ENCODE peak calls at places on chromosomes 2 and 18, in eight cellular contexts. N is heart left ventricle; X is BE2C; K is left ventricle myocardium inferior; O is CD8-positive, alpha-beta memory T cell; E is ascending aorta; B is right cardiac atrium; A is GM12878. Q is an unnamed sample.

GRCh38 chr2:125745514-125745913 is 910.4 kb upstream of the GYPC start:
- DNase-seq in N (no peak), X (peak; percentile 16), K (no peak), O (no peak), E (no peak), B (no peak), A (peak; percentile 11), Q (no peak)

GRCh38 chr2:42138163-42139016 is 30.8 kb upstream of the EML4 start:
- DNase-seq in N (peak; percentile 69), X (no peak), K (no peak), O (no peak), E (peak; percentile 73), B (no peak), A (no peak), Q (no peak)

GRCh38 chr2:75587954-75588587 is 27.3 kb upstream of the EVA1A start:
- DNase-seq in N (no peak), X (no peak), K (no peak), O (no peak), E (no peak), B (no peak), A (no peak), Q (no peak)

GRCh38 chr2:39216495-39217191 is 27.1 kb downstream of the CDKL4 start:
- DNase-seq in N (no peak), X (no peak), K (no peak), O (peak; percentile 56), E (no peak), B (peak; percentile 64), A (no peak), Q (no peak)

GRCh38 chr2:203718087-203718486 is 11.6 kb downstream of the CD28 start:
- DNase-seq in N (peak; percentile 10), X (no peak), K (no peak), O (peak; percentile 49), E (no peak), B (peak; percentile 64), A (peak; percentile 36), Q (no peak)

GRCh38 chr2:157339965-157340655 is 14.5 kb upstream of the ERMN start:
- DNase-seq in N (no peak), X (no peak), K (no peak), O (no peak), E (no peak), B (no peak), A (no peak), Q (no peak)

GRCh38 chr2:1556286-1556685 is 143.0 kb downstream of the TPO start:
- DNase-seq in N (no peak), X (no peak), K (no peak), O (no peak), E (no peak), B (no peak), A (no peak), Q (no peak)

GRCh38 chr2:10691521-10691920 is 1.7 kb upstream of the NOL10 start:
- DNase-seq in N (no peak), X (no peak), K (no peak), O (no peak), E (no peak), B (no peak), A (no peak), Q (no peak)

GRCh38 chr2:161136696-161137324 is 23.4 kb upstream of the TANK start:
- DNase-seq in N (peak; percentile 15), X (no peak), K (no peak), O (peak; percentile 45), E (no peak), B (no peak), A (peak; percentile 87), Q (no peak)

GRCh38 chr2:179422037-179422643 is 157.5 kb upstream of the SESTD1 start:
- DNase-seq in N (peak; percentile 49), X (peak; percentile 40), K (peak; percentile 61), O (no peak), E (peak; percentile 81), B (peak; percentile 90), A (no peak), Q (peak; percentile 11)

GRCh38 chr2:25983735-25984134 is 1.4 kb upstream of the KIF3C start:
- DNase-seq in N (no peak), X (no peak), K (no peak), O (no peak), E (no peak), B (no peak), A (no peak), Q (no peak)

GRCh38 chr2:159614534-159615186 is 1.7 kb downstream of the BAZ2B start:
- DNase-seq in N (no peak), X (no peak), K (no peak), O (no peak), E (no peak), B (no peak), A (no peak), Q (no peak)

GRCh38 chr2:212271583-212271982 is 267.0 kb downstream of the ERBB4 start:
- DNase-seq in N (no peak), X (no peak), K (no peak), O (no peak), E (no peak), B (no peak), A (no peak), Q (no peak)

GRCh38 chr2:51027442-51027841 is 4.5 kb downstream of the NRXN1 start:
- DNase-seq in N (no peak), X (no peak), K (no peak), O (no peak), E (no peak), B (peak; percentile 18), A (no peak), Q (no peak)

GRCh38 chr18:68177807-68178702 is 536.9 kb downstream of the TMX3 start:
- DNase-seq in N (no peak), X (no peak), K (no peak), O (no peak), E (no peak), B (no peak), A (no peak), Q (no peak)

GRCh38 chr2:205115516-205115915 is 566.8 kb upstream of the NRP2 start:
- DNase-seq in N (no peak), X (no peak), K (no peak), O (no peak), E (no peak), B (no peak), A (no peak), Q (no peak)

GRCh38 chr18:48900469-48900868 is 50.3 kb downstream of the SMAD7 start:
- DNase-seq in N (no peak), X (no peak), K (no peak), O (no peak), E (no peak), B (no peak), A (no peak), Q (no peak)

GRCh38 chr2:62215306-62216064 is 19.6 kb downstream of the B3GNT2 start:
- DNase-seq in N (no peak), X (peak; percentile 74), K (no peak), O (no peak), E (peak; percentile 57), B (no peak), A (no peak), Q (no peak)
- H3K4me1 ChIP-seq in N (no peaks in the 10 kb centered on the region), X (peaks cover 14% of the 10 kb centered on the region), K (peaks cover 91% of the 10 kb centered on the region), O (peaks cover 86% of the 10 kb centered on the region), E (no peaks in the 10 kb centered on the region), B (peaks cover 28% of the 10 kb centered on the region), A (peaks cover 45% of the 10 kb centered on the region), Q (peaks cover 35% of the 10 kb centered on the region)

GRCh38 chr18:70319185-70319584 is 30.3 kb downstream of the SOCS6 start:
- DNase-seq in N (no peak), X (no peak), K (no peak), O (no peak), E (no peak), B (no peak), A (no peak), Q (no peak)

GRCh38 chr18:70322928-70323327 is 34.1 kb downstream of the SOCS6 start:
- DNase-seq in N (no peak), X (no peak), K (no peak), O (no peak), E (no peak), B (no peak), A (no peak), Q (no peak)

GRCh38 chr18:70324897-70325296 is 36.1 kb downstream of the SOCS6 start:
- DNase-seq in N (no peak), X (no peak), K (no peak), O (no peak), E (no peak), B (no peak), A (no peak), Q (no peak)

GRCh38 chr18:70322385-70322784 is 33.5 kb downstream of the SOCS6 start:
- DNase-seq in N (no peak), X (no peak), K (no peak), O (no peak), E (no peak), B (no peak), A (no peak), Q (no peak)

DNA sequence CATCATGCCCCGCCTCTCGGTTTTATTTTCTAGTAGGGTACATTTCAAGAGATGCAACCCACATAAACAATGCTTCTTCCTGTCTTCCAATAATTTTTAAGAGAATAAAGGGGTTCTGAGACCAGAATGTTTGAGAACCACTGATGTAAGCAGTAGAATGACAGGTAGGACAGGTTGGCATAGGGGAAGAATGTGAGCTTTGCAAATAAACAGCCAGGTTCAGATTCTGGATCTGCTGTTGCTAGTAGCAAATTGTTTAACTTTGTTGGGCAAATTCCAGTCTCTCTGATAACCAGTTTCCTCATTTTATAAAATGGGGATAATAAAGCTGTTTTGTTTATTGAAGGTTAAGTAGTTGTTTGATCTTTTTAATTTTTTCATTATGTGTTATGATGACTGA is 32.8 kb downstream of the SOCS6 start:
- DNase-seq in N (no peak), X (no peak), K (no peak), O (no peak), E (no peak), B (no peak), A (no peak), Q (no peak)
- H3K27me3 ChIP-seq in N (no peaks in the 10 kb centered on the region), X (no peaks in the 10 kb centered on the region), K (no peaks in the 10 kb centered on the region), O (no peaks in the 10 kb centered on the region), E (no peaks in the 10 kb centered on the region), B (no peaks in the 10 kb centered on the region), A (no peaks in the 10 kb centered on the region), Q (no peaks in the 10 kb centered on the region)

GRCh38 chr2:46967990-46968647 is 52.5 kb upstream of the MCFD2 start:
- DNase-seq in N (no peak), X (no peak), K (peak; percentile 70), O (no peak), E (peak; percentile 96), B (peak; percentile 92), A (no peak), Q (peak; percentile 70)
- H3K4me3 ChIP-seq in N (no peak overlapping the region), X (no peak overlapping the region), K (no peak overlapping the region), O (no peak overlapping the region), E (peak overlapping the region; percentile 34), B (no peak overlapping the region), A (no peak overlapping the region), Q (peak overlapping the region; percentile 48)

DNA sequence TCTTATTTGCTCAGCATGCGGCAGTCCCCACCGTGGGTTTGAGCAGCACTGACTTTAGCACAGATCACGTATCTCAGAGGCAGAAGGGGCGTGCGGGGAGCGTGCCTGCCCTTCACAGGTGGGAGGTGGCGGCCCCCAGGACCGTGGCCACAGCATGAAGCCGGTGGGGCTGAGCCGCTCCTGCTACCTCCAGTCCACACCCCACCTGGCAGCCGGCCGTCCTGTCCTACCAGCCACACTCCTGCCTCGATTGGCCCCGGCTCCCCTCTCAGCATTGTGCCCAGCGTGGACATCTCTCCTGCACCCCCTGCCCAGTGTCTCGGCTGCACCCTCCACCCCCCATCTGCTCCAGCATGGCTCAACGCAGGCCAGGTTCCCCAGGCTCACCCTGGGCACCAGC is 73.6 kb downstream of the NFATC1 start:
- DNase-seq in N (no peak), X (no peak), K (no peak), O (no peak), E (no peak), B (no peak), A (no peak), Q (no peak)
- H3K4me1 ChIP-seq in N (peaks cover 3% of the 10 kb centered on the region), X (no peaks in the 10 kb centered on the region), K (peaks cover 20% of the 10 kb centered on the region), O (no peaks in the 10 kb centered on the region), E (no peaks in the 10 kb centered on the region), B (peaks cover 6% of the 10 kb centered on the region), A (peaks cover 21% of the 10 kb centered on the region), Q (no peaks in the 10 kb centered on the region)

GRCh38 chr18:11553098-11553940 is 56.1 kb upstream of the SLC35G4 start:
- DNase-seq in N (no peak), X (peak; percentile 16), K (no peak), O (peak; percentile 6), E (no peak), B (no peak), A (no peak), Q (no peak)
- H3K27me3 ChIP-seq in N (no peaks in the 10 kb centered on the region), X (no peaks in the 10 kb centered on the region), K (peaks cover 36% of the 10 kb centered on the region), O (no peaks in the 10 kb centered on the region), E (no peaks in the 10 kb centered on the region), B (no peaks in the 10 kb centered on the region), A (peaks cover 2% of the 10 kb centered on the region), Q (no peaks in the 10 kb centered on the region)

Q was measured in thoracic aorta.